ENCODE peak calls at places on chromosomes 7 and 10, in seven cellular contexts. P, U, Z, Y, T, K and X are unnamed samples.
A peak's percentile ranks its signal among the peaks of the same experiment; 100 is the strongest.

GRCh38 chr10:123391275-123392028 is 237.2 kb downstream of the BUB3 start:
- DNase-seq in P (no peak), U (no peak), Z (no peak), Y (no peak), T (no peak), K (no peak), X (no peak)

GRCh38 chr10:49831352-49832040 is 69.4 kb upstream of the OGDHL start:
- DNase-seq in P (peak; percentile 22), U (peak; percentile 32), Z (peak; percentile 1), Y (peak; percentile 39), T (no peak), K (no peak), X (no peak)

GRCh38 chr7:158858592-158859503 is 2.5 kb downstream of the DYNC2I1 start:
- DNase-seq in P (no peak), U (no peak), Z (no peak), Y (no peak), T (no peak), K (no peak), X (no peak)

GRCh38 chr10:70905071-70906021 is 17.0 kb upstream of the PCBD1 start:
- DNase-seq in P (no peak), U (no peak), Z (no peak), Y (no peak), T (no peak), K (no peak), X (no peak)

GRCh38 chr7:78636727-78637126 is 816.7 kb downstream of the MAGI2 start:
- DNase-seq in P (no peak), U (no peak), Z (no peak), Y (no peak), T (no peak), K (no peak), X (no peak)

GRCh38 chr10:51706225-51706624 is 6.8 kb upstream of the CSTF2T start:
- DNase-seq in P (peak; percentile 66), U (peak; percentile 53), Z (peak; percentile 89), Y (no peak), T (no peak), K (no peak), X (peak; percentile 45)

GRCh38 chr10:78222096-78222790 is 188.6 kb downstream of the RPS24 start:
- DNase-seq in P (no peak), U (no peak), Z (no peak), Y (peak; percentile 10), T (no peak), K (no peak), X (peak; percentile 60)

GRCh38 chr10:13272164-13272571 is 27.7 kb downstream of the PHYH start:
- DNase-seq in P (peak; percentile 9), U (peak; percentile 21), Z (peak; percentile 56), Y (no peak), T (no peak), K (no peak), X (peak; percentile 68)

GRCh38 chr7:47503283-47503682 is 78.6 kb downstream of the TNS3 start:
- DNase-seq in P (no peak), U (no peak), Z (peak; percentile 78), Y (no peak), T (no peak), K (no peak), X (no peak)

GRCh38 chr7:151017953-151018420 is 6.3 kb downstream of the ATG9B start:
- DNase-seq in P (no peak), U (peak; percentile 66), Z (peak; percentile 73), Y (peak; percentile 93), T (no peak), K (peak; percentile 87), X (peak; percentile 72)

GRCh38 chr10:24826022-24826421 is 102.3 kb upstream of the ARHGAP21 start:
- DNase-seq in P (peak; percentile 52), U (no peak), Z (peak; percentile 84), Y (no peak), T (no peak), K (no peak), X (no peak)

GRCh38 chr10:71921319-71922027 is 42.7 kb upstream of the CHST3 start:
- DNase-seq in P (no peak), U (peak; percentile 23), Z (peak; percentile 42), Y (no peak), T (no peak), K (no peak), X (peak; percentile 89)

GRCh38 chr7:70608229-70608628 is 523.7 kb upstream of the GALNT17 start:
- DNase-seq in P (no peak), U (no peak), Z (no peak), Y (no peak), T (no peak), K (no peak), X (no peak)

GRCh38 chr7:24199978-24200377 is 84.0 kb upstream of the NPY start:
- DNase-seq in P (no peak), U (no peak), Z (no peak), Y (no peak), T (no peak), K (no peak), X (no peak)

GRCh38 chr10:36114913-36115312 is 472.8 kb upstream of the FZD8 start:
- DNase-seq in P (no peak), U (no peak), Z (peak; percentile 24), Y (no peak), T (no peak), K (no peak), X (no peak)

GRCh38 chr10:46268076-46268881 is 18.5 kb upstream of the ANTXRL start:
- DNase-seq in P (no peak), U (no peak), Z (no peak), Y (no peak), T (no peak), K (peak; percentile 79), X (no peak)

GRCh38 chr10:102602272-102603045 is 41.8 kb upstream of the TRIM8 start:
- DNase-seq in P (no peak), U (peak; percentile 43), Z (peak; percentile 78), Y (no peak), T (no peak), K (no peak), X (no peak)

GRCh38 chr7:140079121-140079536 is 16.4 kb upstream of the PARP12 start:
- DNase-seq in P (no peak), U (no peak), Z (peak; percentile 79), Y (peak; percentile 65), T (no peak), K (no peak), X (peak; percentile 78)

GRCh38 chr10:79483948-79484347 is 28.4 kb upstream of the EIF5AL1 start:
- DNase-seq in P (peak; percentile 94), U (no peak), Z (peak; percentile 73), Y (no peak), T (no peak), K (no peak), X (no peak)

GRCh38 chr10:118840071-118840775 is 85.5 kb upstream of the CACUL1 start:
- DNase-seq in P (no peak), U (no peak), Z (no peak), Y (no peak), T (no peak), K (peak; percentile 71), X (no peak)

GRCh38 chr10:118045842-118046490 is 775 bp downstream of the RAB11FIP2 start:
- DNase-seq in P (peak; percentile 51), U (peak; percentile 29), Z (peak; percentile 85), Y (no peak), T (no peak), K (peak; percentile 22), X (peak; percentile 83)

GRCh38 chr10:96758423-96758822 is 38.1 kb upstream of the PIK3AP1 start:
- DNase-seq in P (no peak), U (no peak), Z (no peak), Y (no peak), T (no peak), K (no peak), X (no peak)

GRCh38 chr10:91140995-91141549 is 79.4 kb upstream of the PCGF5 start:
- DNase-seq in P (no peak), U (no peak), Z (peak; percentile 17), Y (no peak), T (no peak), K (no peak), X (no peak)

GRCh38 chr10:15168296-15168780 is at the start of gene NMT2:
- DNase-seq in P (no peak), U (no peak), Z (no peak), Y (no peak), T (no peak), K (peak; percentile 84), X (peak; percentile 76)

GRCh38 chr7:142123184-142123583 is 11.7 kb downstream of the MGAM2 start:
- DNase-seq in P (no peak), U (no peak), Z (no peak), Y (no peak), T (no peak), K (no peak), X (no peak)

GRCh38 chr7:28160551-28160991 is 20.0 kb downstream of the JAZF1 start:
- DNase-seq in P (no peak), U (no peak), Z (peak; percentile 40), Y (no peak), T (no peak), K (no peak), X (no peak)

GRCh38 chr10:30697806-30698205 is 68.3 kb upstream of the LYZL2 start:
- DNase-seq in P (no peak), U (no peak), Z (no peak), Y (no peak), T (no peak), K (no peak), X (no peak)

GRCh38 chr7:103074519-103075336 is at the start of the genes ARMC10 and FBXL13:
- DNase-seq in P (peak; percentile 84), U (peak; percentile 90), Z (peak; percentile 93), Y (peak; percentile 92), T (peak; percentile 73), K (peak; percentile 90), X (peak; percentile 92)

GRCh38 chr7:28865494-28866257 is 92.5 kb downstream of the TRIL start:
- DNase-seq in P (no peak), U (no peak), Z (no peak), Y (no peak), T (no peak), K (no peak), X (no peak)

GRCh38 chr7:120733143-120733542 is 124.8 kb downstream of the TSPAN12 start:
- DNase-seq in P (no peak), U (no peak), Z (peak; percentile 75), Y (no peak), T (no peak), K (no peak), X (no peak)

GRCh38 chr7:10401793-10402192 is 571.9 kb upstream of the PHF14 start:
- DNase-seq in P (no peak), U (no peak), Z (no peak), Y (no peak), T (no peak), K (no peak), X (no peak)